ENCODE peak calls at places on chromosomes 16 and 17, in five cellular contexts. L is H9, Y is AG04450, D is spleen, O is RWPE1. J is an unnamed sample.

GRCh38 chr17:8326591-8327583 is 12.8 kb upstream of the ODF4 start:
- DNase-seq in O (no peak), Y (no peak), L (no peak), D (no peak), J (no peak)

GRCh38 chr17:57949649-57950048 is 5.6 kb downstream of the CUEDC1 start:
- DNase-seq in O (no peak), L (no peak), D (no peak), Y (no peak), J (no peak)

GRCh38 chr16:71584543-71585317 is 7.8 kb upstream of the TAT start:
- DNase-seq in L (no peak), O (no peak), Y (no peak), D (no peak), J (no peak)

GRCh38 chr17:17420561-17421269 is 56.1 kb upstream of the MED9 start:
- DNase-seq in D (no peak), Y (no peak), L (no peak), O (no peak), J (no peak)

GRCh38 chr16:69108069-69108904 is 2.8 kb downstream of the HAS3 start:
- DNase-seq in O (no peak), D (peak), L (peak), Y (no peak), J (peak)

GRCh38 chr16:65010136-65010535 is 111.7 kb downstream of the CDH11 start:
- DNase-seq in O (no peak), Y (no peak), L (no peak), D (no peak), J (no peak)

GRCh38 chr16:4115209-4115940 is 867 bp downstream of the ADCY9 start:
- DNase-seq in O (peak), L (peak), D (peak), Y (peak), J (no peak)

GRCh38 chr17:62984801-62985200 is 18.8 kb downstream of the TANC2 start:
- DNase-seq in O (no peak), Y (no peak), L (no peak), D (no peak), J (no peak)

GRCh38 chr16:80700558-80700957 is 103.8 kb downstream of the CDYL2 start:
- DNase-seq in O (no peak), D (no peak), L (no peak), Y (no peak), J (no peak)

GRCh38 chr17:78329263-78330059 is 30.4 kb downstream of the SOCS3 start:
- DNase-seq in Y (no peak), D (no peak), L (no peak), O (no peak), J (no peak)

GRCh38 chr17:7885357-7886226 is 3.0 kb upstream of the CHD3 start:
- DNase-seq in L (peak), Y (no peak), O (no peak), D (peak), J (no peak)

GRCh38 chr16:82379601-82380000 is 209.6 kb upstream of the MPHOSPH6 start:
- DNase-seq in L (no peak), D (no peak), Y (no peak), O (no peak), J (no peak)

GRCh38 chr17:77323413-77324171 is 182.8 kb downstream of the SEC14L1 start:
- DNase-seq in D (peak), O (no peak), Y (no peak), L (peak), J (peak)

GRCh38 chr16:1890701-1891035 is 18.7 kb upstream of the MEIOB start:
- DNase-seq in D (no peak), Y (no peak), O (no peak), L (no peak), J (peak)

GRCh38 chr17:50909765-50910661 is 43.9 kb upstream of the TOB1 start:
- DNase-seq in O (no peak), D (no peak), Y (no peak), L (no peak), J (no peak)

GRCh38 chr17:20008242-20009051 is 712 bp upstream of the SPECC1 start:
- DNase-seq in L (peak), Y (no peak), D (peak), O (peak), J (no peak)

GRCh38 chr17:19996502-19996901 is 12.7 kb upstream of the SPECC1 start:
- DNase-seq in L (peak), D (no peak), O (no peak), Y (no peak), J (no peak)

GRCh38 chr17:21524211-21524591 is 148.0 kb downstream of the KCNJ12 start:
- DNase-seq in Y (peak), L (no peak), D (no peak), O (no peak), J (no peak)

GRCh38 chr17:64008346-64008745 is 10.2 kb downstream of the PRR29 start:
- DNase-seq in O (no peak), L (no peak), D (no peak), Y (no peak), J (no peak)

GRCh38 chr16:75555213-75555706 is 792 bp downstream of the TMEM231 start:
- DNase-seq in O (peak), Y (peak), D (peak), L (peak), J (peak)

GRCh38 chr17:41773731-41774193 is 12.7 kb downstream of the JUP start:
- DNase-seq in L (no peak), D (no peak), Y (no peak), O (no peak), J (no peak)

GRCh38 chr16:11205754-11206459 is 50.1 kb downstream of the SOCS1 start:
- DNase-seq in O (no peak), L (no peak), Y (no peak), D (no peak), J (no peak)

GRCh38 chr17:39487946-39488345 is 26.7 kb downstream of the CDK12 start:
- DNase-seq in D (no peak), Y (no peak), L (no peak), O (no peak), J (no peak)

GRCh38 chr16:71350821-71351557 is 7.5 kb upstream of the CALB2 start:
- DNase-seq in D (no peak), L (peak), Y (no peak), O (no peak), J (no peak)

GRCh38 chr17:66803474-66803951 is 31.4 kb upstream of the CACNG5 start:
- DNase-seq in D (no peak), O (no peak), L (peak), Y (no peak), J (no peak)

GRCh38 chr16:22213801-22214200 is 7.7 kb downstream of the EEF2K start:
- DNase-seq in D (no peak), L (no peak), Y (no peak), O (no peak), J (no peak)

GRCh38 chr17:48012151-48012520 is 25.5 kb downstream of the COPZ2 start:
- DNase-seq in D (peak), Y (no peak), L (peak), O (no peak), J (no peak)

GRCh38 chr16:22217890-22218730 is 12.0 kb downstream of the EEF2K start:
- DNase-seq in D (no peak), O (peak), Y (no peak), L (peak), J (no peak)

GRCh38 chr16:31286421-31287032 is 26.8 kb downstream of the ITGAM start:
- DNase-seq in L (no peak), O (no peak), D (no peak), Y (no peak), J (no peak)

GRCh38 chr16:54627616-54628015 is 303.0 kb upstream of the IRX5 start:
- DNase-seq in L (no peak), O (no peak), Y (no peak), D (no peak), J (no peak)

GRCh38 chr16:70652322-70652721 is 6.0 kb downstream of the IL34 start:
- DNase-seq in O (no peak), D (no peak), L (no peak), Y (no peak), J (no peak)

GRCh38 chr17:71176315-71176714 is 944.5 kb upstream of the SOX9 start:
- DNase-seq in L (no peak), D (no peak), Y (no peak), O (no peak), J (no peak)

GRCh38 chr16:89711601-89712475 is 8.9 kb downstream of the VPS9D1 start:
- DNase-seq in D (peak), O (peak), L (peak), Y (no peak), J (no peak)

GRCh38 chr17:82320956-82321927 is 3.8 kb upstream of the CD7 start:
- DNase-seq in Y (no peak), O (no peak), L (peak), D (peak), J (no peak)

GRCh38 chr17:29625037-29625750 is 2.5 kb upstream of the CORO6 start:
- DNase-seq in O (peak), L (peak), D (no peak), Y (no peak), J (no peak)

GRCh38 chr17:49513044-49513395 is 17.9 kb downstream of the NGFR start:
- DNase-seq in D (peak), L (no peak), O (no peak), Y (no peak), J (peak)

GRCh38 chr17:49514374-49514738 is 19.3 kb downstream of the NGFR start:
- DNase-seq in L (peak), Y (no peak), O (no peak), D (peak), J (peak)

GRCh38 chr17:49516190-49516589 is 21.1 kb downstream of the NGFR start:
- DNase-seq in L (no peak), D (peak), O (no peak), Y (no peak), J (peak)

GRCh38 chr17:49513616-49514373 is 18.7 kb downstream of the NGFR start:
- DNase-seq in L (peak), D (peak), O (no peak), Y (no peak), J (peak)

GRCh38 chr17:49515196-49515770 is 20.2 kb downstream of the NGFR start:
- DNase-seq in O (peak), D (peak), L (peak), Y (peak), J (peak)
- TF ChIP-seq CTCF in O (no peak), D (no peak), L (peak), Y (peak), J (peak)

GRCh38 chr16:86222965-86223551 is 287.3 kb upstream of the FOXF1 start:
- DNase-seq in Y (peak), L (no peak), O (peak), D (no peak), J (no peak)

GRCh38 chr16:86224629-86225028 is 285.7 kb upstream of the FOXF1 start:
- DNase-seq in Y (no peak), L (no peak), D (no peak), O (no peak), J (no peak)

GRCh38 chr16:86222541-86222940 is 287.8 kb upstream of the FOXF1 start:
- DNase-seq in D (peak), L (no peak), Y (peak), O (no peak), J (peak)

GRCh38 chr16:86225905-86226371 is 284.4 kb upstream of the FOXF1 start:
- DNase-seq in L (no peak), Y (no peak), D (peak), O (no peak), J (no peak)

GRCh38 chr16:86224126-86224525 is 286.2 kb upstream of the FOXF1 start:
- DNase-seq in D (peak), O (no peak), L (no peak), Y (no peak), J (peak)
- TF ChIP-seq CTCF in D (no peak), O (no peak), L (peak), Y (peak), J (no peak)

DNA sequence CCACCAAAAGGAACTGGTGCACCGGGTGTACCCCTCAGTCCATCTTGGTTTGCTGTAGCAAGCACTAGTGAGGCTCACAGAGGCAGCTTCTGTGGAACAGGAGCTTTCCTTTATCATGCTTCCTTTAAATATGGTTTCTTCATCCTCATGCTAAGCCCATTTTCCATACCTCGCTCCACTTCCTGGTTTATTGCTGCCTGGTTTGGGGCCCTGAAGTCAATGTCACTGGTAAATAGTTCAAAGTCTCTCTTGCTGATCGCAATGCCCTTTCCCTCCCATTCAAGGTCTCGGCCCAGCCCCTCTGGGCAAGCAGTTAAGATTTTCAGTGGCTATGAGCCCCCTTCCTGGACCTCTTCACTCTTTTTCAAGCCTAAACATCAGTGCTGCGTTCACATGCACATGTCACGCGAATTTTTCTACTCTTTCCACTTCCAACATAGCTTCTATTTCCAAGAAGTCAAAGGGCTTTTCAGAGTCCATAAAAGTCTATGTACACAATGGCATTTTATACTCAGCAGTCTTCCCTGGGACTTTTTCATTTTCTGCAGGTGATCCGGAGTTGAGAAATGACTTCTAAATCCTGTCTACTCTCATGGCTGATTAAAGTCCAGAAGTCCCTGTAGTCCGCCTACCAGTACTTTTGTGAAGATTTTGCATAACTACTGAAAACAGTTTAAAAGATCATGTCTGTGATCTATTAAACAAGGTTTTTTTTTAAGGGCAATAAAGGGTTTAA is 323.8 kb upstream of the ZFHX3 start:
- DNase-seq in D (no peak), O (no peak), L (no peak), Y (no peak), J (no peak)
- TF ChIP-seq CTCF in D (no peak), O (no peak), L (no peak), Y (no peak), J (no peak)

DNA sequence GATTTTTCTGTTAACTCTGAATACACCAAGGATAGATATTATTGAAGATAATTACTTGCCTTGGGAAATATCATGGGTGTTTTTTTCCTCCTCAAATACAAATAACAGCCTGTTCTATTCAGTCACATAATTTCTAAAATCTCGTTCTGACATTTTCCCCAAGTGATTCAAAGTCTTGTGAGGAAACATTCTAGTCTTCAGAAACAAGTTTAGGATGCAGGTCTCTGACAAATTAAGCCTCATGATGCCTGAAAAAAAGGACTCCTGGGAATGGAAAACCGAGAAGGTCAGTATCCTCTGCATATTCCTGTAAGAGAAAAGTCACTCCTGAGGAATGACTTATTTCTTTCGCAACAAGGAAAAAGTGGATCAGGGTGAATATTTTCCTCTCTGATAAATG is 384.5 kb downstream of the CNTNAP4 start:
- DNase-seq in O (no peak), Y (no peak), D (no peak), L (no peak), J (no peak)
- TF ChIP-seq CTCF in O (no peak), Y (no peak), D (no peak), L (no peak), J (no peak)

GRCh38 chr16:86609661-86610060 is 31.3 kb downstream of the FOXL1 start:
- DNase-seq in D (no peak), Y (no peak), L (no peak), O (no peak), J (no peak)

GRCh38 chr16:86605950-86606349 is 27.6 kb downstream of the FOXL1 start:
- DNase-seq in D (no peak), Y (no peak), L (no peak), O (no peak), J (no peak)

GRCh38 chr16:86610779-86611516 is 32.6 kb downstream of the FOXL1 start:
- DNase-seq in D (no peak), L (no peak), O (no peak), Y (no peak), J (no peak)

GRCh38 chr16:86609115-86609514 is 30.8 kb downstream of the FOXL1 start:
- DNase-seq in D (no peak), O (no peak), L (no peak), Y (peak), J (no peak)

GRCh38 chr16:86608301-86608747 is 30.0 kb downstream of the FOXL1 start:
- DNase-seq in O (no peak), Y (no peak), D (no peak), L (no peak), J (no peak)
- TF ChIP-seq CTCF in O (no peak), Y (peak), D (no peak), L (peak), J (peak)

DNA sequence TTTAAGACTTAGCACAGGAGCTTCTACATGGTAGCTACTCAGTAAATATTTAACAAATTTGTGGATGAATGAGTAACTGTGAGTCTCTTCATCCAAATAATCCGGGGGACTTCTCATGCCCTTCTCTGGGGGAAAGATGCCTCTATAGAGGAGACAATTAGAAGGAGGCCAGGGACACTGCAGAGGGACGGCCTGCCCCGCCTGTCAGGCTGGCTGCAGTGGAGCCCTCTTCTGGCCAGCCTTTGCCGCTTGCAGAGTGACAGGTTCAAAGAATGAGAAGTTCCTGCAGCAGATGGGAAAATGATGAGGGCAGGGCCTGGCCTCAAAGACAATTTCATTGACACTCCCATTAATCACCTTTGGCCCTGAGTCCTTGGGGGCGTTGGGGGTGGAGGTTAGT is 339.1 kb downstream of the MAF start:
- DNase-seq in D (peak), Y (no peak), O (no peak), L (peak), J (no peak)
- TF ChIP-seq CTCF in D (peak), Y (no peak), O (no peak), L (peak), J (peak)

GRCh38 chr17:54899721-54900456 is 763 bp upstream of the TOM1L1 start:
- DNase-seq in D (no peak), L (peak), O (no peak), Y (no peak), J (no peak)

GRCh38 chr17:54902017-54902416 is 1.4 kb downstream of the TOM1L1 start:
- DNase-seq in L (no peak), Y (no peak), D (no peak), O (no peak), J (no peak)

GRCh38 chr17:54901230-54901847 is 687 bp downstream of the TOM1L1 start:
- DNase-seq in Y (no peak), D (no peak), L (peak), O (peak), J (no peak)

GRCh38 chr17:54899201-54899600 is 1.5 kb upstream of the TOM1L1 start:
- DNase-seq in L (no peak), D (no peak), Y (no peak), O (no peak), J (no peak)

GRCh38 chr17:54900457-54901229 is at the start of gene TOM1L1:
- DNase-seq in D (no peak), Y (peak), L (peak), O (peak), J (peak)
- TF ChIP-seq CTCF in D (no peak), Y (peak), L (peak), O (peak), J (peak)

DNA sequence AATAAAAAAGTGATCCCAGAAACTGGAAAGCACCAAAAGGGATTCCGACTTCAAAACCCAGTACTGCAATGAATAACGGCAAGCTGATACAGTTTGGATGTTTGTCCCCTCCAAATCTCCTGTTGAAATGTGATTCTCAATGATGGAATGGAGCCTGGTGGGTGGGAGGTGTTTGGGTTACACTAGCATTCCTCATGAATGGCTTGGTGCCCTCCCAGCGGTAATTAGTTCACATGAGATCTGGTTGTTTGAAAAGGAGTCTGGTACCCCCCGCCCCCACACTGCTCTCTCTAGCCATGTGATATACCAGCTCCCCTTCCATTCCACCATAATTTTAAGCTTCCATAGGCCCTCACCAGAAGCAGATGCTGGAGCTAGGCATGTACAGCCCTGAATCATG is 40.1 kb downstream of the RANBP10 start:
- DNase-seq in D (no peak), L (no peak), O (no peak), Y (no peak), J (no peak)
- TF ChIP-seq CTCF in D (no peak), L (no peak), O (no peak), Y (no peak), J (no peak)

GRCh38 chr17:60107526-60108257 is 29.0 kb upstream of the HEATR6 start:
- DNase-seq in O (no peak), Y (no peak), D (no peak), L (no peak), J (no peak)
- TF ChIP-seq CTCF in O (no peak), Y (peak), D (no peak), L (no peak), J (peak)

J was measured in chondrocyte.